ENCODE peak calls at places on chromosomes 5 and 9, in seven cellular contexts. O is posterior cingulate gyrus; E is NCI-H1092; F is stimulated activated CD4-positive, alpha-beta T cell treated with anti-CD3 and anti-CD28 coated beads, Interleukin-12 subunit alpha, Interleukin-12 subunit beta, amount 100 ng/mL, for 4 hours; K is PC-9; C is kidney epithelial cell; T is activated CD8-positive, alpha-beta memory T cell treated with anti-CD3 and anti-CD28 coated beads, Interleukin-2, amount 50 U/mL, for 4 hours. V is an unnamed sample.

GRCh38 chr5:167671176-167671575 is 620.3 kb upstream of the WWC1 start:
- DNase-seq in O (no peak), E (no peak), F (no peak), K (no peak), C (no peak), T (no peak), V (no peak)

GRCh38 chr5:113212244-113212920 is 222.4 kb downstream of the TSSK1B start:
- DNase-seq in O (no peak), E (peak; percentile 60), F (no peak), K (no peak), C (no peak), T (no peak), V (no peak)

GRCh38 chr5:1299511-1299850 is 4.6 kb upstream of the TERT start:
- DNase-seq in O (no peak), E (no peak), F (no peak), K (no peak), C (no peak), T (no peak), V (no peak)

GRCh38 chr9:121824651-121825480 is 173.4 kb downstream of the DAB2IP start:
- DNase-seq in O (no peak), E (no peak), F (no peak), K (no peak), C (no peak), T (no peak), V (no peak)

GRCh38 chr5:156400542-156400941 is 73.6 kb downstream of the SGCD start:
- DNase-seq in O (no peak), E (no peak), F (no peak), K (no peak), C (no peak), T (no peak), V (no peak)

GRCh38 chr5:38462972-38463633 is 93.3 kb downstream of the LIFR start:
- DNase-seq in O (no peak), E (no peak), F (no peak), K (no peak), C (peak; percentile 18), T (no peak), V (no peak)

GRCh38 chr9:100505564-100506159 is 32.7 kb downstream of the TMEFF1 start:
- DNase-seq in O (no peak), E (no peak), F (peak; percentile 63), K (peak; percentile 60), C (no peak), T (peak; percentile 56), V (no peak)

GRCh38 chr5:40991168-40991980 is 79.8 kb downstream of the MROH2B start:
- DNase-seq in O (no peak), E (no peak), F (no peak), K (peak; percentile 91), C (no peak), T (no peak), V (no peak)

GRCh38 chr5:10331341-10331796 is 22.1 kb upstream of the MARCHF6 start:
- DNase-seq in O (no peak), E (peak; percentile 97), F (no peak), K (no peak), C (no peak), T (no peak), V (no peak)

GRCh38 chr5:63398346-63398745 is 563.9 kb downstream of the HTR1A start:
- DNase-seq in O (no peak), E (no peak), F (no peak), K (no peak), C (peak; percentile 34), T (no peak), V (no peak)

GRCh38 chr5:32562056-32562455 is 23.3 kb upstream of the SUB1 start:
- DNase-seq in O (no peak), E (no peak), F (no peak), K (no peak), C (no peak), T (no peak), V (no peak)

V was measured in keratinocyte.